ENCODE peak calls at places on chromosome 4, in six cellular contexts. M, Q, N, O, B and P are unnamed samples.

GRCh38 chr4:120156115-120156718 is 89.6 kb upstream of the MAD2L1 start:
- DNase-seq in M (no peak), Q (peak), N (peak), O (peak), B (peak), P (peak)

GRCh38 chr4:155948541-155948940 is 5.1 kb downstream of the CTSO start:
- DNase-seq in M (no peak), Q (peak), N (peak), O (no peak), B (no peak), P (no peak)

GRCh38 chr4:28788929-28789490 is 1928.4 kb downstream of the STIM2 start:
- DNase-seq in M (no peak), Q (no peak), N (no peak), O (no peak), B (no peak), P (no peak)

GRCh38 chr4:175330652-175331051 is 412.5 kb downstream of the ADAM29 start:
- DNase-seq in M (no peak), Q (no peak), N (peak), O (no peak), B (no peak), P (peak)

GRCh38 chr4:43763029-43763610 is 685.5 kb downstream of the KCTD8 start:
- DNase-seq in M (no peak), Q (peak), N (no peak), O (no peak), B (no peak), P (no peak)

GRCh38 chr4:110878413-110878812 is 255.5 kb upstream of the PITX2 start:
- DNase-seq in M (no peak), Q (no peak), N (no peak), O (no peak), B (no peak), P (no peak)

GRCh38 chr4:8090312-8090711 is 68.3 kb downstream of the ABLIM2 start:
- DNase-seq in M (no peak), Q (peak), N (peak), O (no peak), B (no peak), P (no peak)

GRCh38 chr4:155796031-155796430 is 37.2 kb downstream of the GUCY1B1 start:
- DNase-seq in M (peak), Q (peak), N (peak), O (no peak), B (no peak), P (peak)

GRCh38 chr4:92254767-92255442 is 48.9 kb upstream of the GRID2 start:
- DNase-seq in M (peak), Q (peak), N (no peak), O (peak), B (no peak), P (no peak)

GRCh38 chr4:126851391-126851790 is 781.4 kb upstream of the INTU start:
- DNase-seq in M (no peak), Q (no peak), N (peak), O (no peak), B (no peak), P (peak)

GRCh38 chr4:143482753-143483362 is 30.6 kb upstream of the SMARCA5 start:
- DNase-seq in M (no peak), Q (peak), N (peak), O (no peak), B (peak), P (peak)

GRCh38 chr4:10085828-10086505 is 30.6 kb downstream of the WDR1 start:
- DNase-seq in M (no peak), Q (no peak), N (no peak), O (no peak), B (no peak), P (no peak)

GRCh38 chr4:3640587-3640962 is 108.4 kb upstream of the LRPAP1 start:
- DNase-seq in M (no peak), Q (no peak), N (peak), O (no peak), B (no peak), P (peak)

GRCh38 chr4:105191621-105192210 is 45.0 kb downstream of the TET2 start:
- DNase-seq in M (no peak), Q (no peak), N (peak), O (no peak), B (no peak), P (peak)

GRCh38 chr4:169098054-169098896 is 88.2 kb upstream of the CBR4 start:
- DNase-seq in M (no peak), Q (no peak), N (peak), O (no peak), B (no peak), P (no peak)

GRCh38 chr4:101334963-101335572 is 12.3 kb downstream of the PPP3CA start:
- DNase-seq in M (no peak), Q (no peak), N (peak), O (no peak), B (no peak), P (no peak)

GRCh38 chr4:40531636-40532023 is 98.0 kb downstream of the RBM47 start:
- DNase-seq in M (no peak), Q (no peak), N (no peak), O (no peak), B (no peak), P (no peak)

GRCh38 chr4:54660591-54660990 is 2.8 kb downstream of the KIT start:
- DNase-seq in M (no peak), Q (no peak), N (no peak), O (no peak), B (no peak), P (no peak)

GRCh38 chr4:54998991-54999390 is 126.4 kb downstream of the KDR start:
- DNase-seq in M (no peak), Q (peak), N (peak), O (no peak), B (no peak), P (peak)

GRCh38 chr4:172169871-172170270 is 356.7 kb downstream of the GALNTL6 start:
- DNase-seq in M (no peak), Q (peak), N (peak), O (no peak), B (no peak), P (no peak)
- H2BK15ac ChIP-seq in M (no peak), Q (no peak), N (no peak), O (no peak), B (no peak), P (no peak)

GRCh38 chr4:6343950-6344408 is 74.3 kb downstream of the WFS1 start:
- DNase-seq in M (peak), Q (peak), N (peak), O (no peak), B (no peak), P (no peak)

GRCh38 chr4:6345096-6345830 is 75.6 kb downstream of the WFS1 start:
- DNase-seq in M (no peak), Q (no peak), N (no peak), O (no peak), B (no peak), P (no peak)

GRCh38 chr4:6346373-6347110 is 76.9 kb downstream of the WFS1 start:
- DNase-seq in M (no peak), Q (no peak), N (no peak), O (no peak), B (no peak), P (no peak)

GRCh38 chr4:6347511-6348045 is 77.9 kb downstream of the WFS1 start:
- DNase-seq in M (no peak), Q (no peak), N (no peak), O (no peak), B (no peak), P (no peak)

DNA sequence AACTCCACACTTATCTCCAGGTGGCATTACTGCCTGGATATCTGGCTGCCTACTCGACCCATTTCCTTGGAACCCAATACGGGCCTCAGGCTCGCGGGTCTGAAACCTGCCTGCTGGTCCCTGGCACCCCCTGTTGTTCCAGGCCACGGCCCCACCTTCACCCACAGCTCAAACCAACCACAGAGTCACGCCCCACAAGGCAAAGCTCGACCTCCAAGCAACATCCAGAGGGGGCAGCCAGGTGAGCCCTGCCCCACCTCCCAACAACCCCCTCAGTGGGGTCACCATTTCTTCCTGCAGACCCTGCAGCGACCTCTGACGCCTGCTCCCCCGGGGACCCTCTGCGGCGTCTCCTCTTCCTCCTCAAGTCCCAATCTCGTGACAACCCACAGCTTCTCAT is 76.2 kb downstream of the WFS1 start:
- DNase-seq in M (no peak), Q (no peak), N (no peak), O (no peak), B (no peak), P (no peak)
- H3K23ac ChIP-seq in M (no peak), Q (no peak), N (no peak), O (no peak), B (peak), P (no peak)

GRCh38 chr4:89140168-89140759 is 28.9 kb downstream of the TIGD2 start:
- DNase-seq in M (no peak), Q (no peak), N (no peak), O (no peak), B (no peak), P (no peak)
- H3K18ac ChIP-seq in M (no peak), Q (no peak), N (no peak), O (no peak), B (no peak), P (no peak)

GRCh38 chr4:6154875-6155274 is 45.5 kb downstream of the JAKMIP1 start:
- DNase-seq in M (no peak), Q (peak), N (no peak), O (no peak), B (no peak), P (no peak)
- H2BK15ac ChIP-seq in M (no peak), Q (no peak), N (no peak), O (no peak), B (no peak), P (no peak)

GRCh38 chr4:184949020-184949419 is 69.3 kb upstream of the HELT start:
- DNase-seq in M (no peak), Q (no peak), N (no peak), O (no peak), B (no peak), P (no peak)
- H3K23ac ChIP-seq in M (no peak), Q (no peak), N (no peak), O (no peak), B (no peak), P (no peak)

DNA sequence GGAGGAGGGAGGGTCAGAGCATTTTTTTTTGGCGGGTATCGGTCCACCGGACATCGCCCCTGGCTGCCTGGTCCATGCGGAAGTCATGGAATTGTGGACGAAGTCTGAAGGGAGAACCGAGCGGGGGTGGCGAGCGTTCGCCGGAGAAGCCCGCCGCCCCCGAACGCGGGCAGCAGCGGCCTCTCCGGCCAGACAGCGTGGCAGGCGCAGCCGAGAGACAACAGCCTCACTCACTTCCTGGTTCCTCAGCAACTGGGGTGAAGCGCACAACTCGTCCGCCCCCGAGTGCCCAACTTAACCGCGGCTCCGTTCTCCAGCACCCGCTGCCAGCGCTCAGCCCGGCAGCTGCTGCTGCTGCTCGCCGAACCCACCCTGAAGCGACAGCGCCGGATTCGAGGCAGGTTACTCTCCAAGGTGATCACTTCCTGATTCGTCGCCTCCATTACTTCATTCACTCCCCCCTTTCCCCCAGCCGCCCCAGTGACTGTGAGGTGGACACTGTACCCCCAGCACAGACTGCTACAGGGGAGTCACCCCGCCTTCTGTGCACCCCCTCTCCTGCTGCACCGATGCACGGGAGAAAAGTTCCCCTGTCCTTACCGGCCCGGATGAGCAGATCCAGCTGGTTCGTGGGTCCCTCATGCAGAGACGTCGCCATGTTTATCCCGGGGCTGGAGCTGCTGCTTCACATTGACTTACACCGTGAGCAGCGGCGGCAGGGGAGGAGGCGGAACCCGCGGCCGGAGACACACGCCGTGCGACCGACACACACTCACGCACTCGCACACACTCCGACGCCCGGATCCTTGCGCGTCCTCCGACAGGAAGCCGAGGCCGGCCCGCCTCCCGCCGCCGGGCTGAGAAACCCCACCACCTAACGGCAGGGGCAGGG is 68.2 kb downstream of the NOCT start:
- DNase-seq in M (peak), Q (peak), N (peak), O (no peak), B (peak), P (peak)
- H3K18ac ChIP-seq in M (peak), Q (peak), N (peak), O (peak), B (peak), P (peak)

DNA sequence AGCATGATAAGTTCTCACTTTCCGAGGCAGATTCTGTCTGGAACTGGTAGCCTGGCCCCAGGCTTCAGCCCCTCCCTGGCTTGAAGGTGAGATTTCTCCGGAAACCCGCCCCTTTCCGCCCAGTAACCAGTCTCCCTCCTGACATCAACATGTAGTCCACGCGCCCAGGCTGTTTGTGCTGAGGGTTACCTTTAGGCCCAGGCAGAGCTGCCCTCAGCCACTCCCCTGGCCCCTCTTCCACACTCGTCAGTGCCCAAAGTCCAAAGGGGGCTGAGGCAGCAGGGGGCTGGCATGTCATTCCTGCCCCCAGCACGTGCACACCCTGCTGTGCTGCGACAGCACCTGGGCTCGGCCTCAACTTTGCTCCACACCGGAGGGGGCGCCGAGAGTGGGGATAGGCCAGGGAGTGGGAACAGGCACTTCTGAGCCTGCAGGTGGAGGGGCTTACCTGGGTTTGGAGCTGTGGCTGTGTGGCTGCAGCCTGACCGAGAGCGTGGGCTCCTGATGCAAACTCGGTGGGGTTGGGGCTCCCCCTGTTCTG is 69.5 kb upstream of the ANK2 start:
- DNase-seq in M (peak), Q (peak), N (no peak), O (no peak), B (no peak), P (no peak)
- H2BK15ac ChIP-seq in M (no peak), Q (no peak), N (no peak), O (no peak), B (peak), P (no peak)

GRCh38 chr4:84401669-84402068 is 97.4 kb downstream of the NKX6-1 start:
- DNase-seq in M (no peak), Q (no peak), N (no peak), O (no peak), B (no peak), P (no peak)
- H3K23ac ChIP-seq in M (no peak), Q (no peak), N (no peak), O (no peak), B (no peak), P (no peak)

GRCh38 chr4:2448589-2448988 is 20.3 kb upstream of the RNF4 start:
- DNase-seq in M (no peak), Q (no peak), N (no peak), O (no peak), B (no peak), P (no peak)

GRCh38 chr4:2451036-2451520 is 17.8 kb upstream of the RNF4 start:
- DNase-seq in M (no peak), Q (no peak), N (no peak), O (no peak), B (no peak), P (no peak)

GRCh38 chr4:2450394-2451035 is 18.4 kb upstream of the RNF4 start:
- DNase-seq in M (no peak), Q (no peak), N (no peak), O (no peak), B (no peak), P (no peak)

GRCh38 chr4:2449051-2449450 is 19.9 kb upstream of the RNF4 start:
- DNase-seq in M (no peak), Q (no peak), N (no peak), O (no peak), B (no peak), P (no peak)

GRCh38 chr4:2449511-2450392 is 19.2 kb upstream of the RNF4 start:
- DNase-seq in M (no peak), Q (no peak), N (no peak), O (no peak), B (no peak), P (no peak)
- H3K18ac ChIP-seq in M (no peak), Q (no peak), N (no peak), O (no peak), B (peak), P (no peak)